ENCODE peak calls at places on chromosomes 12 and 14, in eight cellular contexts. G is H9; S is astrocyte; R is left lung; Z is effector memory CD4-positive, alpha-beta T cell; I is CD8-positive, alpha-beta T cell; H is cardiac muscle cell; J is IMR-90. F is an unnamed sample. For H3K4me1, the result is how much of the 10 kb centered on the place peaks cover.

GRCh38 chr12:90939382-90939781 is 15.6 kb downstream of the CCER1 start:
- DNase-seq in R (no peak), J (peak), I (no peak), S (no peak), G (no peak), H (no peak), Z (no peak), F (no peak)

GRCh38 chr14:56002876-56003625 is 115.2 kb upstream of the PELI2 start:
- DNase-seq in R (no peak), J (no peak), S (no peak), I (peak), H (no peak), Z (no peak), G (no peak), F (no peak)

GRCh38 chr12:49339464-49339861 is 2.5 kb upstream of the C1QL4 start:
- DNase-seq in G (no peak), Z (no peak), I (no peak), R (no peak), H (no peak), S (no peak), J (no peak), F (no peak)

GRCh38 chr12:91225316-91225715 is 42.7 kb upstream of the DCN start:
- DNase-seq in S (peak), R (no peak), G (no peak), J (peak), H (no peak), I (no peak), Z (no peak), F (no peak)

GRCh38 chr14:76985540-76986260 is 42.8 kb downstream of the IRF2BPL start:
- DNase-seq in G (no peak), H (no peak), J (peak), Z (no peak), S (peak), I (no peak), R (no peak), F (no peak)

GRCh38 chr12:95546491-95546813 is 4.8 kb downstream of the USP44 start:
- DNase-seq in H (no peak), J (no peak), S (no peak), I (no peak), Z (no peak), R (no peak), G (no peak), F (no peak)

GRCh38 chr12:15996254-15996653 is 85.1 kb downstream of the DERA start:
- DNase-seq in J (peak), I (no peak), H (peak), G (peak), Z (no peak), S (peak), R (no peak), F (no peak)

GRCh38 chr12:76031414-76032042 is at the start of gene PHLDA1:
- DNase-seq in H (peak), Z (peak), I (peak), S (peak), R (peak), G (peak), J (peak), F (peak)

GRCh38 chr12:14825256-14825655 is 11.3 kb upstream of the SMCO3 start:
- DNase-seq in Z (no peak), I (no peak), G (no peak), R (no peak), S (no peak), H (no peak), J (peak), F (no peak)

GRCh38 chr12:89848732-89849131 is 140.1 kb upstream of the ATP2B1 start:
- DNase-seq in R (no peak), I (no peak), Z (no peak), G (no peak), S (no peak), J (no peak), H (peak), F (no peak)

GRCh38 chr12:117090388-117090787 is 8.8 kb downstream of the TESC start:
- DNase-seq in R (no peak), H (no peak), I (no peak), S (no peak), Z (no peak), G (no peak), J (no peak), F (no peak)
- H3K27ac ChIP-seq in R (no peak), H (no peak), I (no peak), S (no peak), Z (no peak), G (no peak), J (no peak), F (no peak)

DNA sequence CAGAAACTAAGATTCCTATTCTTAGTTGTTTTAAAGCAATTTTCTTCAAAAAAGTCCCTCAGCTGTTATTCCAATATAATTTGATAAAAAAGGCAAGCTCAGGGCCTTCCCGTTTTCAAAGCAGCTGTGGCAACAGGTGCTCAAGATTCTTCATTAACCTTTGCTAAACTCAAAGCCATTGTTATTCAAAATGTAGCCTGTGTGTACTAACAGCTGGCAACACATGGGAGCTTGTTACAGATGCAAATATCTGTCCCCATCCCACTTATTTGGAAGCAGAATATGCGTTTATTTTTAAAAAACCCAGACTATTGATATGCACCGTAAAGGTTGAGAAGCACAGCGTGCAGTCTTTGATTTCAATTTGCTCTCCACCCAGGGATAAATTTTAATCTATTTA is 210.4 kb upstream of the SYT10 start:
- DNase-seq in I (no peak), J (no peak), G (no peak), R (no peak), Z (no peak), S (no peak), H (no peak), F (no peak)
- H3K4me1 ChIP-seq in I (under half), J (under half), G (under half), R (under half), Z (under half), S (under half), H (under half), F (under half)

GRCh38 chr14:20499881-20500280 is 5.5 kb upstream of the RNASE10 start:
- DNase-seq in J (no peak), G (no peak), Z (no peak), R (no peak), H (no peak), I (no peak), S (no peak), F (no peak)

GRCh38 chr14:20494935-20495766 is 10.2 kb upstream of the RNASE10 start:
- DNase-seq in R (no peak), S (no peak), H (no peak), G (peak), J (peak), I (no peak), Z (no peak), F (no peak)

GRCh38 chr14:20498622-20499021 is 6.7 kb upstream of the RNASE10 start:
- DNase-seq in I (no peak), G (no peak), Z (no peak), H (no peak), J (no peak), R (no peak), S (no peak), F (no peak)

GRCh38 chr14:20501346-20501745 is 4.0 kb upstream of the RNASE10 start:
- DNase-seq in H (no peak), G (no peak), I (no peak), J (peak), Z (no peak), R (no peak), S (peak), F (no peak)

GRCh38 chr14:20499108-20499507 is 6.2 kb upstream of the RNASE10 start:
- DNase-seq in Z (no peak), I (no peak), G (peak), H (no peak), J (no peak), S (no peak), R (no peak), F (no peak)
- H3K27ac ChIP-seq in Z (no peak), I (no peak), G (no peak), H (no peak), J (no peak), S (no peak), R (no peak), F (no peak)

GRCh38 chr14:95150910-95151309 is 6.4 kb downstream of the DICER1 start:
- DNase-seq in S (no peak), Z (no peak), J (no peak), R (no peak), H (no peak), G (no peak), I (no peak), F (no peak)
- H3K4me1 ChIP-seq in S (under half), Z (under half), J (under half), R (under half), H (under half), G (under half), I (half or more), F (half or more)

GRCh38 chr14:44959538-44959937 is 2.2 kb downstream of the KLHL28 start:
- DNase-seq in S (no peak), I (no peak), G (no peak), Z (no peak), R (no peak), J (no peak), H (no peak), F (no peak)

GRCh38 chr14:44960146-44960545 is 1.6 kb downstream of the KLHL28 start:
- DNase-seq in R (no peak), S (no peak), J (no peak), I (no peak), G (no peak), Z (no peak), H (no peak), F (no peak)

GRCh38 chr14:44961151-44961729 is 507 bp downstream of the KLHL28 start:
- DNase-seq in G (peak), I (peak), R (peak), Z (peak), S (peak), J (peak), H (peak), F (peak)

GRCh38 chr14:44961730-44962572 is at the start of the genes KLHL28 and TOGARAM1:
- DNase-seq in Z (peak), S (peak), H (peak), J (peak), I (peak), G (peak), R (peak), F (peak)

DNA sequence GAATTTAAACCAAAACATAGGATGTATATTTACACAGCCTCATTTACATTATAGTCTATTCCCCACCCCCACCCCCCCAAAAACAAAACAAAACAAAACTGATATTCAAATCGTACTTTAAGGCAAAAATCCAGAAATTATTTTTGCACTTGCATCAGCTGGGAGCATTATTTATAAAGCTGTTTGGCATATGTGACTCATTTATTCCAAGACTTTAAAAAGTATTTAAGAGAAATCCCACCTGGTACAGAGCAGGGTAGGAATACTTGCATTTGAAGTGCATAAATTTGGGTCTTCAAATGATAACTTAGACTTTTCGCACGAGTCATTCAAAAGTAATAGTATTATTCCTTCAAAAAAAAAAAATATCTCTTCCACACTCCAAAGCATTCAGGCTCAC is 1.1 kb downstream of the KLHL28 start:
- DNase-seq in H (no peak), J (no peak), Z (no peak), G (no peak), I (no peak), S (no peak), R (no peak), F (no peak)
- H3K27ac ChIP-seq in H (peak), J (no peak), Z (peak), G (no peak), I (peak), S (peak), R (peak), F (peak)

DNA sequence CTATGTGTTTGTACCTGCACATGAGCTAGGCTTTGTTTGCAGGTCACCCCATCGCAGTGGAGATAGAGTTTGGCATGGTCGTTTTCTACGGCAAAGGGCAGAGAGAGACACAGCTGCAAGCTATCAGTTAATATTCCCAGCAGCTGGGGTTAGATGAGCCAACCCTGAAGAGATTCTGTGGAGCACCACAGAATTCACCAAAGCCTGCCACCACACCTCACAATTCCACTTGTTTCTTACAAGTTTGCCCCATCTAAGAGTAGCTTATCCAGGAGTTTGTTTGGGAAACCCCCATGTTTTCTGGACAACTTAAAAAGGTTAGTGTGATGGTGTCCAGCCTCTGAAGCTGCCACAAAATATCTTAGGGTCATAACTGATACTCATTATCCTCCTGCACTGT is 20.0 kb upstream of the HIF1A start:
- DNase-seq in H (no peak), G (no peak), Z (no peak), I (no peak), J (no peak), S (no peak), R (no peak), F (no peak)
- H3K4me1 ChIP-seq in H (under half), G (under half), Z (under half), I (under half), J (under half), S (under half), R (under half), F (under half)

GRCh38 chr12:29741342-29742241 is 42.1 kb downstream of the TMTC1 start:
- DNase-seq in H (peak), I (no peak), S (peak), J (peak), R (no peak), Z (no peak), G (no peak), F (no peak)
- H3K27ac ChIP-seq in H (peak), I (no peak), S (peak), J (peak), R (peak), Z (no peak), G (no peak), F (no peak)

GRCh38 chr14:93017341-93017797 is 94.4 kb downstream of the CHGA start:
- DNase-seq in S (no peak), H (no peak), R (no peak), I (no peak), Z (no peak), G (no peak), J (no peak), F (no peak)
- H3K4me1 ChIP-seq in S (under half), H (under half), R (under half), I (under half), Z (under half), G (under half), J (under half), F (under half)

DNA sequence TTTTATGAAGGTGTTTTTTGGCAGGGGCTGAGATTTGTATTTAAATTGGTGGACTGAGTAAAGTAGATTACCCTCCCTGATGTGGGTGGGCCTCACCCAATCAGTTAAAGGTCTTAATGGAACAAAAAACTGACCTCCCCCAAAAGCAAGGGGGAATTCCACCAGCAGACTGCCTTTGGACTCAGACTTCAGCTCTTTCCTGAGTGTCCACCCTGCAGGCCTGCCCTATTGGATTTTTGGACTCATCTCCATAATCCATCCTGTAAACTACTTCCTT is 228.4 kb upstream of the CAND1 start:
- DNase-seq in G (no peak), Z (no peak), I (no peak), J (no peak), S (no peak), R (no peak), H (no peak), F (no peak)
- H3K27ac ChIP-seq in G (no peak), Z (no peak), I (no peak), J (no peak), S (no peak), R (no peak), H (no peak), F (no peak)

F was measured in lower lobe of right lung.